ENCODE peak calls at places on chromosomes 12 and 14, in seven cellular contexts. One of them, this sample, is unnamed.
A peak's percentile ranks its signal among the peaks of the same experiment; 100 is the strongest.

GRCh38 chr14:22689186-22689585 is 45.0 kb upstream of the OR6J1 start:
- DNase-seq in thyroid gland: no peak
- DNase-seq in stomach: no peak
- DNase-seq in ovary: no peak
- DNase-seq in IMR-90: peak; percentile 92
- DNase-seq in H1: no peak
- DNase-seq in body of pancreas: no peak
- DNase-seq in this sample: peak; percentile 96

GRCh38 chr12:85156569-85156968 is 120.4 kb downstream of the LRRIQ1 start:
- DNase-seq in thyroid gland: no peak
- DNase-seq in stomach: no peak
- DNase-seq in ovary: no peak
- DNase-seq in IMR-90: no peak
- DNase-seq in H1: no peak
- DNase-seq in body of pancreas: no peak
- DNase-seq in this sample: no peak

GRCh38 chr12:115012861-115013667 is 329.1 kb upstream of the TBX3 start:
- DNase-seq in thyroid gland: no peak
- DNase-seq in stomach: no peak
- DNase-seq in ovary: peak; percentile 19
- DNase-seq in IMR-90: no peak
- DNase-seq in H1: no peak
- DNase-seq in body of pancreas: no peak
- DNase-seq in this sample: no peak

GRCh38 chr12:9043766-9044165 is 54.4 kb downstream of the KLRG1 start:
- DNase-seq in thyroid gland: no peak
- DNase-seq in stomach: no peak
- DNase-seq in ovary: no peak
- DNase-seq in IMR-90: no peak
- DNase-seq in H1: no peak
- DNase-seq in body of pancreas: no peak
- DNase-seq in this sample: no peak

GRCh38 chr12:56221233-56221756 is 427 bp downstream of the RNF41 start:
- DNase-seq in thyroid gland: peak; percentile 85
- DNase-seq in stomach: peak; percentile 58
- DNase-seq in ovary: peak; percentile 74
- DNase-seq in IMR-90: peak; percentile 73
- DNase-seq in H1: peak; percentile 65
- DNase-seq in body of pancreas: peak; percentile 61
- DNase-seq in this sample: peak; percentile 38

GRCh38 chr12:18502422-18502821 is 235.4 kb downstream of the PLCZ1 start:
- DNase-seq in thyroid gland: no peak
- DNase-seq in stomach: no peak
- DNase-seq in ovary: no peak
- DNase-seq in IMR-90: no peak
- DNase-seq in H1: no peak
- DNase-seq in body of pancreas: no peak
- DNase-seq in this sample: no peak

GRCh38 chr12:30437616-30438015 is 258.1 kb downstream of the IPO8 start:
- DNase-seq in thyroid gland: no peak
- DNase-seq in stomach: no peak
- DNase-seq in ovary: no peak
- DNase-seq in IMR-90: peak; percentile 21
- DNase-seq in H1: no peak
- DNase-seq in body of pancreas: peak; percentile 16
- DNase-seq in this sample: no peak

GRCh38 chr12:4118601-4119156 is 154.9 kb upstream of the CCND2 start:
- DNase-seq in thyroid gland: no peak
- DNase-seq in stomach: no peak
- DNase-seq in ovary: no peak
- DNase-seq in IMR-90: no peak
- DNase-seq in H1: peak; percentile 23
- DNase-seq in body of pancreas: no peak
- DNase-seq in this sample: no peak

GRCh38 chr14:34243401-34243800 is 218.6 kb downstream of the SPTSSA start:
- DNase-seq in thyroid gland: no peak
- DNase-seq in stomach: no peak
- DNase-seq in ovary: no peak
- DNase-seq in IMR-90: no peak
- DNase-seq in H1: no peak
- DNase-seq in body of pancreas: no peak
- DNase-seq in this sample: no peak

GRCh38 chr14:49677643-49678042 is 10.4 kb downstream of the POLE2 start:
- DNase-seq in thyroid gland: no peak
- DNase-seq in stomach: no peak
- DNase-seq in ovary: no peak
- DNase-seq in IMR-90: no peak
- DNase-seq in H1: no peak
- DNase-seq in body of pancreas: no peak
- DNase-seq in this sample: no peak

GRCh38 chr14:39376671-39377403 is 55.4 kb downstream of the FBXO33 start:
- DNase-seq in thyroid gland: no peak
- DNase-seq in stomach: no peak
- DNase-seq in ovary: no peak
- DNase-seq in IMR-90: peak; percentile 40
- DNase-seq in H1: no peak
- DNase-seq in body of pancreas: no peak
- DNase-seq in this sample: no peak
- H3K27ac ChIP-seq in thyroid gland: peak overlapping the region; percentile 61
- H3K27ac ChIP-seq in stomach: peak overlapping the region; percentile 49
- H3K27ac ChIP-seq in ovary: no peak overlapping the region
- H3K27ac ChIP-seq in IMR-90: peak overlapping the region; percentile 44
- H3K27ac ChIP-seq in H1: no peak overlapping the region
- H3K27ac ChIP-seq in body of pancreas: no peak overlapping the region
- H3K27ac ChIP-seq in this sample: no peak overlapping the region

DNA sequence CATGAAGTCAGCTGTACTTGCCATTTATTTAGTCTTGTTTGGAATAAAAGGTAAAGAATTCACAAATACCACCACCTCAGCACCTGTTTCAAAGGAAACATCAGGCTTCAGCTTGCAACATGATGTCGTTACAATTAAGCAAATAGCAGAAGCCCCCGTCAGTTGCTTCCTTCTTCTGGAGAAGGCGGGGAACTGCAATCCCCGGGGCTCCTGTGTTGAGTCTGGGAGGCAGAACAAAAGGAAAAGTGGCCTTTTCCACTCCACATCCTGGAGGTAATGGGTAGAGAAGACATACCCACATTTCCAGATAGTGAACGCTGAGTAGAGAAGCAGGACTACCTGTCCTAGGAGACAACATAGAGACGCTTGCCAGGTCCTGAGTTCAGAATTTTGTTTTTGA is 92.8 kb downstream of the DNAH10 start:
- DNase-seq in thyroid gland: no peak
- DNase-seq in stomach: no peak
- DNase-seq in ovary: no peak
- DNase-seq in IMR-90: no peak
- DNase-seq in H1: no peak
- DNase-seq in body of pancreas: no peak
- DNase-seq in this sample: no peak
- TF ChIP-seq CTCF in thyroid gland: no peak
- TF ChIP-seq CTCF in stomach: no peak
- TF ChIP-seq CTCF in ovary: no peak
- TF ChIP-seq CTCF in IMR-90: no peak
- TF ChIP-seq CTCF in H1: no peak
- TF ChIP-seq CTCF in body of pancreas: no peak
- TF ChIP-seq CTCF in this sample: no peak

DNA sequence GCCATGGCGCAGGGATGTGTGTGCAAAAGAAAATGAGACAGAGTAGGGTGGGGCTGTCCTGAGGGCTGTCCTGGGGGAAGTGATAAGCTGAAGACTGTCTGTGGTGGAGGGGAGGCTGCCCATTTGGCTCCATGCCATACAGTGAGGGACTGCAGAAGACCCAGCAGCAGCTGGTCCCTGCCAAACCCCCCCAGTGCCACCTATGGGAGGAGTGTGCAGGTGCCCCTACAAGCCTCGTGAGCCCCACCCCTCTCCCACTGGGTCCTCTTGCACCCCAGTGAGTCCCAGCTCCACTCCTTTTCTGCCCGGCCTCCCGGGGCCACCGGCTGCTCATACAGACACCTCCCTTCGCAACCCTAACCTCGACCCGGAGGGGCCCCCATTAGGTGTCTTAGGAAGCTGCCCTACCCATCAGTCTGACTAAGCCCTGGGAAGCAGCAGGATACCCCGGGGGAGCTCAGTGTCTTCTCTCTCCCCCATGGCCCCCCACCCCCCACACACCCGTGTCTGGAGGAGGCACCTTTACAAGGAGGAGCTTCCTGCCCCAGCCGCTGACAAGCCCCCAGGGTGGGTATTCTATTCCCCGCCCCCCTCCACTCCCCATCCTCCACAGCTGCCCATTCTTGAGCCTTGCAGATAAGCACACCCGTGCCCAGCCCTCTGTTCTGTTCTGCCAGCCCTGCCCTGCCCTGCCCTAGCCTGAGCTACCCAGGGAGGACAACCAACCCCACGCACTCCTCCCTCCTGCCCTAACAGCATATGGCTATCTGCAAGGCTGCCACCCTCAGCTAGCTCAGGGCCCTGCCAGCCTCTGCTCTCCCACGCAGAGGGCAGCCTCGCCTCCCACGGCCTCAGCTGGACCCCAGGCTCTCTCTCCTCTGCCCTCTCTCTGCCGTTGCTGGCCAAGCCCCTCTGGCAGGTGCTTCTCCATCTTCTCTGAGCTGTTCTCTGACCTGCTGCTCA is 41.9 kb downstream of the SLC6A12 start:
- DNase-seq in thyroid gland: no peak
- DNase-seq in stomach: peak; percentile 44
- DNase-seq in ovary: no peak
- DNase-seq in IMR-90: no peak
- DNase-seq in H1: no peak
- DNase-seq in body of pancreas: no peak
- DNase-seq in this sample: no peak
- H3K4me1 ChIP-seq in thyroid gland: peaks cover 31% of the 10 kb centered on the region
- H3K4me1 ChIP-seq in stomach: peaks cover 13% of the 10 kb centered on the region
- H3K4me1 ChIP-seq in ovary: peaks cover 7% of the 10 kb centered on the region
- H3K4me1 ChIP-seq in IMR-90: peaks cover 17% of the 10 kb centered on the region
- H3K4me1 ChIP-seq in H1: peaks cover 3% of the 10 kb centered on the region
- H3K4me1 ChIP-seq in body of pancreas: no peaks in the 10 kb centered on the region
- H3K4me1 ChIP-seq in this sample: no peaks in the 10 kb centered on the region

GRCh38 chr12:106955377-106956047 is at the start of gene TMEM263:
- DNase-seq in thyroid gland: peak; percentile 94
- DNase-seq in stomach: peak; percentile 90
- DNase-seq in ovary: peak; percentile 98
- DNase-seq in IMR-90: peak; percentile 95
- DNase-seq in H1: peak; percentile 93
- DNase-seq in body of pancreas: peak; percentile 93
- DNase-seq in this sample: peak; percentile 86

GRCh38 chr12:106954462-106955376 is 988 bp upstream of the TMEM263 start:
- DNase-seq in thyroid gland: peak; percentile 25
- DNase-seq in stomach: no peak
- DNase-seq in ovary: peak; percentile 73
- DNase-seq in IMR-90: peak; percentile 29
- DNase-seq in H1: peak; percentile 52
- DNase-seq in body of pancreas: peak; percentile 39
- DNase-seq in this sample: no peak

GRCh38 chr12:106956048-106956935 is 585 bp downstream of the TMEM263 start:
- DNase-seq in thyroid gland: peak; percentile 64
- DNase-seq in stomach: peak; percentile 67
- DNase-seq in ovary: peak; percentile 86
- DNase-seq in IMR-90: peak; percentile 90
- DNase-seq in H1: peak; percentile 84
- DNase-seq in body of pancreas: peak; percentile 83
- DNase-seq in this sample: peak; percentile 86

GRCh38 chr12:106950591-106950990 is 5.1 kb upstream of the TMEM263 start:
- DNase-seq in thyroid gland: no peak
- DNase-seq in stomach: no peak
- DNase-seq in ovary: no peak
- DNase-seq in IMR-90: no peak
- DNase-seq in H1: no peak
- DNase-seq in body of pancreas: no peak
- DNase-seq in this sample: no peak

DNA sequence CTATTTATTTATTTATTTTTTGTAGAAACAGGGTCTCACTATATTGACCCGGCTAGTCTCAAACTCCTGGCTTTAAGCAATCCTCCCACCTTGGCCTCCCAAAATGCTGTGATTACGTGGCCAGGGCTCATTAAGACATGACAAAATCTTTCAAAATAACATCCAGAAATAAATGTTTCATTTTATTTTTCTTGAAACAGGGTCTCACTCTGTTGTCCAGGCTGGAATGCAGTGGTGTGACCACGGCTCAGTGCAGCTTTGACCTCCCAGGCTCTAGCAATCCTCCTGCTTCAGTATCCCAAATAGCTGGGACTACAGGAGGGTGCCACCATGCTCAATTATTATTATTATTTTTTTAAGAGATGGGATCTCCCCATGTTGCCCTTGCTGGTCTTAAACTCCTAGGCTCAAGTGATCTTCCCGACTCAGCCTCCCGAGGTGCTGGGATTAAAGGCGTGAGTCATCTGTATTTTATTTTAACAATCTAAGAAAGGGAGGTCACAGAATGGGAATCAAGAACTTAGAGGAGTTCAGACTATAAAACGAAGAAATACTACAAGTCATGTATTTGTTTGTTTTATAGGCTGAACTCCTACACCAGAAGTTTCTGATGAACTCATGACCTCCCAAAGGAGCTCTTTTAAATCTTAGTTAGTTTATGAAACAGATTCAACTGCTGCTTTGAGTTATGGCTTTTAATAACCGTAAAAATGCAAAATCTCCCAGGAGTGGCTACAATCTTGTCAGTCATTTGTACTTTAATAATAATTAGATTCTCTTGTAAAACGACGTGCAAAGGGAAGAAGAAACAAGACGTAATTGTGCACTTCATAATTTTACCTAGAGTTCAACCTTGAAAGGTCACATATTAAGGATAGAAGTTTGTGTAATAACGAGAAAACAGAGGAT is 2.1 kb upstream of the TMEM263 start:
- DNase-seq in thyroid gland: no peak
- DNase-seq in stomach: no peak
- DNase-seq in ovary: no peak
- DNase-seq in IMR-90: peak; percentile 4
- DNase-seq in H1: no peak
- DNase-seq in body of pancreas: no peak
- DNase-seq in this sample: peak; percentile 41
- H3K27ac ChIP-seq in thyroid gland: no peak overlapping the region
- H3K27ac ChIP-seq in stomach: no peak overlapping the region
- H3K27ac ChIP-seq in ovary: no peak overlapping the region
- H3K27ac ChIP-seq in IMR-90: no peak overlapping the region
- H3K27ac ChIP-seq in H1: no peak overlapping the region
- H3K27ac ChIP-seq in body of pancreas: no peak overlapping the region
- H3K27ac ChIP-seq in this sample: no peak overlapping the region

GRCh38 chr12:43981726-43982125 is 145.8 kb downstream of the TMEM117 start:
- DNase-seq in thyroid gland: no peak
- DNase-seq in stomach: no peak
- DNase-seq in ovary: no peak
- DNase-seq in IMR-90: no peak
- DNase-seq in H1: no peak
- DNase-seq in body of pancreas: no peak
- DNase-seq in this sample: no peak
- TF ChIP-seq CTCF in thyroid gland: no peak
- TF ChIP-seq CTCF in stomach: no peak
- TF ChIP-seq CTCF in ovary: no peak
- TF ChIP-seq CTCF in IMR-90: no peak
- TF ChIP-seq CTCF in H1: no peak
- TF ChIP-seq CTCF in body of pancreas: no peak
- TF ChIP-seq CTCF in this sample: no peak